ENCODE peak calls at places on chromosomes 12 and 14, in six cellular contexts. G is A549, U is dorsolateral prefrontal cortex, I is SK-N-MC, N is adrenal gland, M is sigmoid colon. H is an unnamed sample.

GRCh38 chr14:58121530-58122186 is 30.4 kb downstream of the ARMH4 start:
- DNase-seq in M (no peak), N (no peak), U (no peak), I (no peak), G (no peak), H (no peak)

GRCh38 chr12:76346798-76347420 is 1.3 kb downstream of the BBS10 start:
- DNase-seq in M (no peak), G (peak), I (peak), N (peak), U (no peak), H (no peak)

GRCh38 chr14:101732128-101732527 is 29.4 kb upstream of the PPP2R5C start:
- DNase-seq in N (no peak), U (no peak), I (no peak), M (no peak), G (no peak), H (no peak)

GRCh38 chr14:29928342-29928640 is 644 bp upstream of the PRKD1 start:
- DNase-seq in U (no peak), N (no peak), M (no peak), I (no peak), G (no peak), H (no peak)

GRCh38 chr14:80977103-80977728 is 21.8 kb downstream of the TSHR start:
- DNase-seq in U (no peak), N (no peak), I (no peak), M (no peak), G (no peak), H (no peak)

GRCh38 chr12:17949558-17950141 is 140.3 kb downstream of the RERGL start:
- DNase-seq in G (no peak), M (no peak), U (no peak), N (no peak), I (peak), H (no peak)

GRCh38 chr12:91991397-91992187 is 154.1 kb downstream of the BTG1 start:
- DNase-seq in I (no peak), G (peak), U (no peak), M (no peak), N (no peak), H (no peak)

GRCh38 chr12:43835656-43836454 is at the start of gene TMEM117:
- DNase-seq in G (peak), U (peak), N (peak), M (peak), I (no peak), H (no peak)

GRCh38 chr12:11969437-11970154 is 101.1 kb upstream of the BCL2L14 start:
- DNase-seq in G (no peak), I (no peak), N (no peak), U (no peak), M (no peak), H (no peak)

GRCh38 chr12:71567562-71567961 is 96.1 kb downstream of the ZFC3H1 start:
- DNase-seq in M (no peak), G (no peak), U (no peak), N (peak), I (no peak), H (no peak)

GRCh38 chr14:59221558-59221957 is 33.1 kb downstream of the DAAM1 start:
- DNase-seq in I (no peak), M (no peak), U (no peak), N (no peak), G (no peak), H (no peak)

GRCh38 chr14:81311816-81312215 is 88.3 kb downstream of the STON2 start:
- DNase-seq in N (no peak), U (no peak), M (no peak), I (no peak), G (no peak), H (no peak)

GRCh38 chr14:34472706-34473279 is 10.8 kb upstream of the SPTSSA start:
- DNase-seq in U (no peak), N (no peak), M (no peak), I (no peak), G (no peak), H (no peak)

GRCh38 chr12:110581951-110582285 is 1.2 kb downstream of the PPTC7 start:
- DNase-seq in N (no peak), G (no peak), I (no peak), M (no peak), U (no peak), H (no peak)

GRCh38 chr12:66149702-66150398 is 19.3 kb upstream of the LLPH start:
- DNase-seq in U (no peak), G (no peak), I (no peak), M (no peak), N (peak), H (no peak)

GRCh38 chr14:97458302-97459137 is 661.3 kb downstream of the VRK1 start:
- DNase-seq in M (no peak), U (no peak), G (no peak), I (no peak), N (peak), H (no peak)

GRCh38 chr12:56104815-56105476 is 587 bp downstream of the PA2G4 start:
- DNase-seq in N (peak), M (no peak), G (peak), I (no peak), U (no peak), H (peak)

GRCh38 chr14:57066887-57067513 is 201.7 kb downstream of the EXOC5 start:
- DNase-seq in G (peak), U (no peak), N (peak), M (no peak), I (no peak), H (no peak)

GRCh38 chr14:23306412-23307145 is at the start of gene BCL2L2:
- DNase-seq in M (peak), N (peak), G (peak), I (no peak), U (peak), H (peak)

GRCh38 chr12:88578821-88579518 is 1.3 kb downstream of the KITLG start:
- DNase-seq in U (no peak), M (no peak), G (peak), I (no peak), N (peak), H (no peak)

GRCh38 chr12:119839201-119839600 is 37.9 kb downstream of the CIT start:
- DNase-seq in U (no peak), N (no peak), I (no peak), M (no peak), G (no peak), H (no peak)

GRCh38 chr12:108629824-108630476 is 3.7 kb downstream of the SELPLG start:
- DNase-seq in G (peak), M (no peak), N (peak), I (no peak), U (no peak), H (peak)

GRCh38 chr14:63578300-63578699 is 35.1 kb upstream of the PPP2R5E start:
- DNase-seq in G (no peak), N (no peak), U (no peak), M (no peak), I (no peak), H (no peak)

GRCh38 chr14:96805906-96806305 is 8.7 kb downstream of the VRK1 start:
- DNase-seq in M (no peak), G (no peak), U (no peak), N (no peak), I (no peak), H (no peak)

GRCh38 chr12:131279281-131279921 is 325.7 kb downstream of the ADGRD1 start:
- DNase-seq in G (no peak), N (no peak), I (no peak), M (peak), U (peak), H (peak)

GRCh38 chr12:93766802-93767523 is 89.8 kb downstream of the CRADD start:
- DNase-seq in G (peak), I (no peak), M (peak), N (peak), U (no peak), H (no peak)

GRCh38 chr14:95323917-95324316 is 4.2 kb upstream of the CLMN start:
- DNase-seq in I (no peak), G (no peak), M (no peak), U (no peak), N (no peak), H (no peak)

GRCh38 chr12:39413836-39414771 is 28.8 kb downstream of the KIF21A start:
- DNase-seq in U (no peak), N (no peak), G (no peak), I (no peak), M (no peak), H (no peak)

GRCh38 chr12:99111600-99111999 is 466.5 kb downstream of the APAF1 start:
- DNase-seq in G (no peak), U (no peak), M (no peak), I (peak), N (no peak), H (no peak)
- H3K27ac ChIP-seq in G (no peak), U (peak), M (no peak), I (no peak), N (no peak), H (no peak)

DNA sequence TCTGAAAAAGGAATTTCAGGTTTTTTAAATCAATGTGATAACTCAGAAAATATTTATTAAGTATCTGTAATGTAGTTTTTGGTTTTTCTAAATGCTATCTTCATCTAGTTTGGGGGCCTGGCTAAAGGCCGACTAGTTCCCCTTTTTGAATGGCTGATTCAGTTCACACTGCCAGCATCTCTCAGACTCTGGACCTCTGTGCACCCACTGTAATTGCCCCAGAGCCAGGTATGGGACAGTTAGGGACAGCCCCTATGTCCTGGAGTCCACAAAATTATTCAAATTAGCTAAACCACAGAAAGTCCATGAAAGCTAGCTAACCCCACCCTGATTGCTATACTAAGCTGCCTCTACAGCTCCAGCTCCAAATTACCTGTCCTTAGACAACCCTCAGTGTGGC is 49.1 kb upstream of the RGS6 start:
- DNase-seq in G (no peak), I (no peak), N (no peak), U (no peak), M (no peak), H (no peak)
- H3K27ac ChIP-seq in G (no peak), I (no peak), N (no peak), U (no peak), M (no peak), H (no peak)

GRCh38 chr14:61636291-61636690 is 59.0 kb upstream of the HIF1A start:
- DNase-seq in G (no peak), M (no peak), U (no peak), I (no peak), N (no peak), H (no peak)

GRCh38 chr14:61636792-61637191 is 58.5 kb upstream of the HIF1A start:
- DNase-seq in U (no peak), N (no peak), I (no peak), G (no peak), M (no peak), H (no peak)

GRCh38 chr14:61631044-61631692 is 64.1 kb upstream of the HIF1A start:
- DNase-seq in M (no peak), I (no peak), G (no peak), N (no peak), U (no peak), H (no peak)

GRCh38 chr14:61630399-61630798 is 64.9 kb upstream of the HIF1A start:
- DNase-seq in G (no peak), M (no peak), N (no peak), U (no peak), I (no peak), H (no peak)

DNA sequence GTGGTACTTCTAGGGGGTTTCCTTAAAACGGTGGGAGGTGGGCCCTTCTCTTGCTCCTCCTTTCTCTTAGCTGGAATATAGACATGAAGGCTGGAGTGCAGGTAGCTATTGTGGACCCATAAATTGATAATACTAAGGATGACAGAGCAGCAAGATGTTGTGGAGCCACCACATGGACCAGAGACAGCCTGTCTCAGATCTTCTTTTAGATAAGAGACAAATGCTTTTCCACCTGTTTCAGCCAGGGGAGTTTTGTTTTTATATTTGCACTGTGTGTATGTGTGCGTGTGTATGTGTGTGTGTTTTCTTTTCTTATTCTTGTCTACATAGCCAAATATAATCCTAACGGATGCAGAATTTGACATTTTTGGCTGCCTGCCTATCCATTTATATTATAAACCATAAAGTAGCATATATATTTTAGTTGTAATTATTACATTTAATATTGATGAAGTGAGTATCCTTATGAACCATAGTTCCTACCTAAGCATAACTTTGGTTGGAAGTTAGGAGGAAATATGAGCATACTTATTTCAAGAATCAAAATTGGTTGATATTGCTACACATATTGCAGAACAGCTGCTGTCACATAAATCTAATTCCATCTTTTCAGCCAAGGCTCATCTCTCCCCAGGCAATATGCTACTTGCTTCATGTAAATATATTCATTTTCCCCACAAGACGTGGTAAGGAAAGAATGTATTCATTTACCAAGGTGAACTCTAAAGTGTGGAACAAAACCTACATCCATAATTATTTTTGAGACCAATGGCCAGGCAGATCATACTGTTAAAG is 62.7 kb upstream of the HIF1A start:
- DNase-seq in I (no peak), G (no peak), U (no peak), N (no peak), M (no peak), H (no peak)
- H3K27ac ChIP-seq in I (no peak), G (no peak), U (no peak), N (no peak), M (no peak), H (no peak)

GRCh38 chr14:68934034-68934433 is 45.1 kb downstream of the ACTN1 start:
- DNase-seq in U (no peak), I (no peak), M (no peak), G (no peak), N (no peak), H (no peak)

GRCh38 chr14:68936980-68937379 is 42.1 kb downstream of the ACTN1 start:
- DNase-seq in N (no peak), G (no peak), I (no peak), U (no peak), M (no peak), H (no peak)

GRCh38 chr14:68937790-68938514 is 41.1 kb downstream of the ACTN1 start:
- DNase-seq in N (peak), U (no peak), G (peak), I (no peak), M (peak), H (no peak)

GRCh38 chr14:68936476-68936875 is 42.6 kb downstream of the ACTN1 start:
- DNase-seq in G (no peak), N (no peak), U (no peak), I (no peak), M (no peak), H (no peak)

GRCh38 chr14:68935761-68936209 is 43.3 kb downstream of the ACTN1 start:
- DNase-seq in U (no peak), N (peak), I (no peak), M (peak), G (no peak), H (no peak)
- H3K27ac ChIP-seq in U (peak), N (no peak), I (no peak), M (peak), G (peak), H (peak)

GRCh38 chr14:102799684-102800562 is 22.7 kb downstream of the TRAF3 start:
- DNase-seq in M (no peak), U (no peak), N (no peak), G (no peak), I (no peak), H (no peak)

GRCh38 chr14:102793531-102794328 is 16.5 kb downstream of the TRAF3 start:
- DNase-seq in U (no peak), I (no peak), G (no peak), M (no peak), N (no peak), H (no peak)

GRCh38 chr14:102796661-102797190 is 19.5 kb downstream of the TRAF3 start:
- DNase-seq in M (no peak), U (no peak), N (no peak), G (no peak), I (no peak), H (no peak)

GRCh38 chr14:102798926-102799325 is 21.7 kb downstream of the TRAF3 start:
- DNase-seq in G (no peak), U (no peak), I (no peak), N (no peak), M (no peak), H (no peak)

GRCh38 chr14:102795060-102795925 is 18.0 kb downstream of the TRAF3 start:
- DNase-seq in U (no peak), G (peak), M (peak), I (peak), N (peak), H (no peak)
- H3K27ac ChIP-seq in U (no peak), G (peak), M (no peak), I (peak), N (no peak), H (peak)

GRCh38 chr14:71686677-71687076 is 245.6 kb upstream of the RGS6 start:
- DNase-seq in G (no peak), N (peak), M (peak), I (no peak), U (no peak), H (no peak)
- H3K27ac ChIP-seq in G (no peak), N (peak), M (peak), I (peak), U (no peak), H (no peak)

GRCh38 chr14:21093769-21094681 is 4.4 kb downstream of the ZNF219 start:
- DNase-seq in I (no peak), G (no peak), U (no peak), M (no peak), N (no peak), H (no peak)
- H3K27ac ChIP-seq in I (peak), G (peak), U (peak), M (peak), N (no peak), H (no peak)

GRCh38 chr12:52180971-52181628 is 10.7 kb downstream of the KRT80 start:
- DNase-seq in G (no peak), M (no peak), U (no peak), N (no peak), I (no peak), H (no peak)
- H3K27ac ChIP-seq in G (peak), M (no peak), U (no peak), N (no peak), I (no peak), H (peak)

DNA sequence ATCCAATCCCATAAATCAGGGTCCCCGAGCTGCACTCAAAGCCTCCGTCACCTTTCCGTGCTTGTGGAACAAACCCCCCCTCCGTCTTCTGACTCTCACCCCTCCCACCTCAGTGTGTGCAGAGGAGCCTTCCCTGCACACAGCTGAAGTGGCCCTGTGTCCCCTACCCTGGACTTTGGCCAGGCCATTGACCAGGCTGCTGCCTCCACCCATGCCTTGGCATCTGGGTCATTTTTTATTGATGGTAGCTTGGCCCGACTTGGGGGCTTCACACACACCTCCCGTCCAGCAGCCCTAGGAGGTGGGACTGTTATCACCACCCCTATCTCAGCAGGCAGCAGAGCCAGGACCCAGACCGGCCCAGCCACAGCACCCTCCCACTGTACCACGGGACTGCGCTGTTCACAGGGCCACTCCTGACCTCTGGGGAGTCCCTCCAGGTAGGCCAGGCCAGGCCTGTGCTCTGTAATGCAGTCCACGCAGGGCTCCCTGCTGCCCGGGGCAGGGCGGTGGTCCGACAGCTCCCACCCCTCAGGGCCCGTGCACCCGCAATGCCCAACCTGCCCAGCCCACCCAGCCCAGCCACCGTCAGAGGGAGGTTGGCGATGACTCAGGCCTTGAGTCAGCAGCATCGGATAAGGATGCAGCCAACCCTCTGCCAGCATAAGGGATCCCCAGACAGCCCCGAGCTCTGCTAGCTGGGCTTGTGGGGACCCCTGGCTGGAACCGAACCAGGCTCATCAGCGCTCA is 9.2 kb upstream of the INF2 start:
- DNase-seq in M (peak), N (peak), U (peak), G (peak), I (no peak), H (no peak)
- H3K27ac ChIP-seq in M (peak), N (peak), U (peak), G (peak), I (peak), H (peak)

DNA sequence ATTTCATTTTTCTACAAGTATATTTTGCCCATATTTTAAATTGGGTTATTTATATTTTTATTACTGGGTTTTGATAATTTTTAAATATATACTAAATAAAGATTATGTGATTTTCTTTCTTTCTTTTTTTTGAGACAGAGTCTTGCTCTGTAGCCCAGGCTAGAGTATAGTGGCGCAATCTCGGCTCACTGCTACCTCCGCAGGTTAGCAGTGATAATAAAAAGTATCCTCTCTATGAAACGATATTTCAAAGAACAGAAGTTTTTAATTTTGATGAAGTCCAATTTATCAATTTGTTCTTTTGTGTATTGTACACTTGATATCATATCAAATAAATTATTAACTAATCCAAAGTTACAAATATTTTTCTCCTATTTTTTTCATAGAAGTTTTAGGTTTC is 47.2 kb upstream of the LDHB start:
- DNase-seq in M (no peak), G (no peak), N (no peak), U (no peak), I (no peak), H (no peak)
- H3K27ac ChIP-seq in M (no peak), G (no peak), N (no peak), U (no peak), I (no peak), H (no peak)

H was measured in RWPE2.